ENCODE peak calls at places on chromosomes 5 and 9, in nine cellular contexts. P is HepG2, F is hepatocyte, U is SK-N-SH, K is colonic mucosa, M is kidney epithelial cell, S is fibroblast of mammary gland, X is spleen, N is uterus. A is an unnamed sample.

GRCh38 chr5:111685969-111686368 is 71.0 kb downstream of the NREP start:
- DNase-seq in P (peak), F (no peak), U (no peak), K (no peak), M (no peak), S (no peak), X (no peak), N (no peak), A (no peak)

GRCh38 chr9:126363847-126364671 is 37.4 kb downstream of the MVB12B start:
- DNase-seq in P (no peak), F (no peak), U (no peak), K (peak), M (no peak), S (no peak), X (no peak), N (no peak), A (no peak)

GRCh38 chr9:373759-374206 is 159.1 kb downstream of the DOCK8 start:
- DNase-seq in P (no peak), F (no peak), U (no peak), K (no peak), M (no peak), S (no peak), X (no peak), N (no peak), A (no peak)

GRCh38 chr5:62587737-62588136 is 9.1 kb downstream of the LRRC70 start:
- DNase-seq in P (peak), F (no peak), U (no peak), K (no peak), M (no peak), S (peak), X (no peak), N (no peak), A (peak)

GRCh38 chr5:141742866-141743651 is 61.0 kb upstream of the ARAP3 start:
- DNase-seq in P (no peak), F (peak), U (no peak), K (peak), M (no peak), S (peak), X (peak), N (no peak), A (peak)

GRCh38 chr9:38068616-38068865 is 486 bp downstream of the SHB start:
- DNase-seq in P (no peak), F (peak), U (peak), K (peak), M (no peak), S (no peak), X (no peak), N (peak), A (peak)

GRCh38 chr5:54135042-54135441 is 175.3 kb downstream of the ARL15 start:
- DNase-seq in P (no peak), F (no peak), U (no peak), K (no peak), M (no peak), S (peak), X (no peak), N (no peak), A (peak)

GRCh38 chr9:89952401-89952800 is 347.6 kb downstream of the GADD45G start:
- DNase-seq in P (no peak), F (no peak), U (no peak), K (no peak), M (no peak), S (peak), X (no peak), N (no peak), A (peak)

GRCh38 chr9:86282979-86283535 is 719 bp upstream of the ISCA1 start:
- DNase-seq in P (no peak), F (peak), U (no peak), K (no peak), M (peak), S (peak), X (peak), N (no peak), A (peak)

GRCh38 chr5:777756-778161 is 6.8 kb downstream of the ZDHHC11B start:
- DNase-seq in P (no peak), F (peak), U (peak), K (no peak), M (no peak), S (no peak), X (peak), N (peak), A (no peak)

GRCh38 chr9:135272608-135273007 is 185.1 kb downstream of the OLFM1 start:
- DNase-seq in P (no peak), F (no peak), U (no peak), K (no peak), M (no peak), S (no peak), X (no peak), N (no peak), A (no peak)

GRCh38 chr5:78806544-78806943 is 158.0 kb upstream of the LHFPL2 start:
- DNase-seq in P (no peak), F (no peak), U (no peak), K (no peak), M (no peak), S (peak), X (no peak), N (no peak), A (peak)

GRCh38 chr9:3906437-3907213 is 380.8 kb upstream of the RFX3 start:
- DNase-seq in P (no peak), F (peak), U (peak), K (no peak), M (peak), S (peak), X (no peak), N (no peak), A (peak)

GRCh38 chr5:76528547-76529334 is 94.5 kb downstream of the F2RL2 start:
- DNase-seq in P (no peak), F (no peak), U (no peak), K (no peak), M (no peak), S (no peak), X (no peak), N (no peak), A (no peak)

GRCh38 chr5:170861855-170862766 is at the start of gene RANBP17:
- DNase-seq in P (no peak), F (peak), U (peak), K (peak), M (no peak), S (peak), X (peak), N (no peak), A (peak)

GRCh38 chr5:151283120-151283825 is 20.3 kb downstream of the SLC36A3 start:
- DNase-seq in P (no peak), F (no peak), U (no peak), K (no peak), M (no peak), S (no peak), X (no peak), N (no peak), A (no peak)

GRCh38 chr5:142915840-142916424 is 145.8 kb downstream of the ARHGAP26 start:
- DNase-seq in P (peak), F (peak), U (peak), K (peak), M (no peak), S (peak), X (no peak), N (no peak), A (no peak)

GRCh38 chr5:53406630-53407316 is 73.7 kb upstream of the FST start:
- DNase-seq in P (peak), F (no peak), U (no peak), K (no peak), M (peak), S (peak), X (no peak), N (no peak), A (peak)

GRCh38 chr5:107542831-107543231 is 127.9 kb downstream of the EFNA5 start:
- DNase-seq in P (peak), F (peak), U (no peak), K (peak), M (peak), S (peak), X (no peak), N (peak), A (peak)

GRCh38 chr9:75812139-75812538 is 78.3 kb upstream of the PCSK5 start:
- DNase-seq in P (no peak), F (no peak), U (no peak), K (no peak), M (no peak), S (no peak), X (no peak), N (no peak), A (no peak)

GRCh38 chr9:101119206-101119819 is 90.8 kb downstream of the PLPPR1 start:
- DNase-seq in P (peak), F (peak), U (peak), K (peak), M (no peak), S (peak), X (no peak), N (no peak), A (peak)

GRCh38 chr9:126055386-126055785 is 271.2 kb upstream of the MVB12B start:
- DNase-seq in P (no peak), F (no peak), U (no peak), K (no peak), M (peak), S (peak), X (peak), N (no peak), A (peak)

GRCh38 chr5:59152701-59153245 is 569.9 kb downstream of the RAB3C start:
- DNase-seq in P (no peak), F (no peak), U (no peak), K (no peak), M (no peak), S (no peak), X (no peak), N (no peak), A (no peak)

GRCh38 chr9:121321039-121321503 is 49.0 kb downstream of the STOM start:
- DNase-seq in P (no peak), F (no peak), U (no peak), K (no peak), M (no peak), S (no peak), X (no peak), N (peak), A (no peak)

GRCh38 chr9:94639045-94639995 is at the start of gene FBP1:
- DNase-seq in P (no peak), F (peak), U (no peak), K (peak), M (no peak), S (no peak), X (peak), N (no peak), A (no peak)

GRCh38 chr9:94812343-94812742 is 85.8 kb downstream of the AOPEP start:
- DNase-seq in P (no peak), F (no peak), U (no peak), K (no peak), M (peak), S (peak), X (no peak), N (no peak), A (peak)

GRCh38 chr9:133849076-133849670 is 111.0 kb upstream of the SARDH start:
- DNase-seq in P (no peak), F (no peak), U (no peak), K (no peak), M (no peak), S (no peak), X (no peak), N (no peak), A (no peak)

GRCh38 chr9:93818795-93819472 is 136.2 kb downstream of the BARX1 start:
- DNase-seq in P (no peak), F (no peak), U (peak), K (no peak), M (no peak), S (no peak), X (no peak), N (no peak), A (no peak)

GRCh38 chr5:42035526-42035925 is 110.4 kb downstream of the FBXO4 start:
- DNase-seq in P (no peak), F (no peak), U (no peak), K (no peak), M (no peak), S (no peak), X (no peak), N (no peak), A (no peak)

GRCh38 chr9:88749420-88749819 is 214.4 kb downstream of the NXNL2 start:
- DNase-seq in P (no peak), F (peak), U (no peak), K (no peak), M (no peak), S (peak), X (no peak), N (no peak), A (peak)

DNA sequence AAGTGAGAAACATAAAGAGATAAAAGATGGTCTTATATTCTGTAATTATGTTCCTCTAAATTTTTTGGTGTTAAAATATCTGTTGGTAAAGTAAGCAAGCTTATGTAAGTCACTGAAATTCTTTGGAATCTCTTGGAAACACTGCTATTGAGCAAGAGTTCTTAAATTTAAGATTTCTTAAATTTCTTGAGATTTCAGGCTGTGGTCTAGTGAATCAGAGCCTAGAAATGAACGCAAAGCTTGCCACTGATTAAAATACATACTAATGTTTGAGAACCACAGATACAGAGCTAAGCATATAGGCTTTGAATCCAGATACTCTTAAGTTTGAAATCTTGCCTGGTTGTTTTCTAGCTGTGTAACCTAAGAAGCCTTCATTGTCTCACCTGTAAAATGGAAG is 133.4 kb downstream of the TRPM3 start:
- DNase-seq in P (no peak), F (no peak), U (no peak), K (no peak), M (no peak), S (peak), X (no peak), N (no peak), A (peak)
- H3K4me3 ChIP-seq in P (no peak), F (no peak), U (no peak), K (no peak), M (no peak), S (no peak), X (no peak), N (no peak), A (no peak)

DNA sequence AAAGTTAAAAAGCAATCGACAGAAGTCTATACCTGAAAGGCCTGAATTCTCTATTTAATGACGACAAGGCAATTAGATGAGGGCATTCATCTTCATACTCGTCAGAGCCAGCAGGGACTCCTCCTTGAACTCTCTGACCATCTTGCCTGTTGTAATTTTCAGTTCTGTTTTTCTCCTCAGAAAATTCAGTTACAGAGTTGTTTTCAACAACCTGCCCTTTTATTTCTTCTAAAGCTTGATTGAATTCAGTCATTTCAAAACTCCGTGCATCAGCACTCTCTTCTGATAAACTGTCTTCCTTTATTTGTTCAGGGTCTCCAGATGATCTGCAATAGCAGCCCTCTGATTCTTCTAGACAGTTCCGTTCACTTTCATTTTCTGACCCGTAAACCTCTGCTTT is 15.6 kb downstream of the RIOK2 start:
- DNase-seq in P (no peak), F (no peak), U (no peak), K (no peak), M (no peak), S (no peak), X (no peak), N (no peak), A (no peak)
- H3K4me3 ChIP-seq in P (no peak), F (no peak), U (no peak), K (no peak), M (no peak), S (no peak), X (no peak), N (no peak), A (no peak)

DNA sequence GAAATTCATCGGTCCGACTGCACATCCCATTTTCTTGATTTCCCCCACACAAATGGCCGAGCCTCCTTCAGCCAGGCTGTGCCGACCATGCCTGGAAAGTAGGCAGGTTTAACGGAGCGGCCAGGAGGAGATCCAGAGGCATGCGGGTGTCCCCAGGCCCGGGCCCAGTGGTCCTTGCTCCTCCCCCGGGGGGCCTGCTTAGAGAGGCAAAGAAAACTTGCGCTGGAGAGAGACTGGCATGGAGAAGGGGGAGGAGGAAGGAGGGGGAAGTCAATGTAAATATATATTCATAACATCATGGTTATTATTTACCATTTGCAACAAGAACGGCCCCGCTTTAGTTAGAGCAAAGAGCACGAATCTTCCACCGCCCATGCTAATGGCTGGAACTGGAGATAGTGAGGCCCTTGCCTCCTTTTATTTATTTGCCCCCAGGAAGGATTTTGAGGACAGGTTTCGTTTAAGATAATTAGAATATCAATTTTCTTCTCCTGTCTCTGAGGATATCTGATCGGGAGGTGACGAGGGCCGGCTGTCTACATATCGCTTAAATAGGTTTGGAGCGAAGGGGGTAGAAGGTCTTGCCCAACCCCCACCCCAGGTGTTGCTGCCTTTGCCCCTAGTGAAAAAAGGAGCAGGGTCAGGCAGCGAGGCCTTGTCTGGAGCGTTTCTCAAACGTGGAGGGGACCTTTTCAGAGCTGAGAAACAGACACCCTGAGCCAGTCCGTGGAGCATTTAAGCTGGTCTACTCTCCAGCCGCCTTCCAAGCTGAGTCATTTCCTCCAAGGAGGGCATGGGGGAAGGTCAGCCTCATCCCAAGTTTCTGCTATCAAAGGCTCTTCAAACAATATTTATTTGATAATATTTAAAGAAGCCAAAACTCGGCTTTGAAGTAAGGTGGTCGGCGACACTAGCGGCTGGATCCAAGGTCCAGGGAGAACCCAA is 2.5 kb downstream of the BARHL1 start:
- DNase-seq in P (no peak), F (no peak), U (no peak), K (no peak), M (no peak), S (peak), X (no peak), N (no peak), A (peak)
- H3K4me3 ChIP-seq in P (no peak), F (no peak), U (no peak), K (no peak), M (no peak), S (no peak), X (no peak), N (no peak), A (no peak)

GRCh38 chr5:34998058-34998789 is 49.5 kb downstream of the AGXT2 start:
- DNase-seq in P (no peak), F (no peak), U (no peak), K (no peak), M (no peak), S (peak), X (no peak), N (no peak), A (peak)
- H3K4me3 ChIP-seq in P (no peak), F (no peak), U (no peak), K (no peak), M (no peak), S (no peak), X (no peak), N (no peak), A (no peak)

GRCh38 chr9:97237311-97237786 is 70.1 kb upstream of the CCDC180 start:
- DNase-seq in P (peak), F (peak), U (no peak), K (no peak), M (no peak), S (no peak), X (no peak), N (no peak), A (no peak)
- H3K4me3 ChIP-seq in P (peak), F (peak), U (peak), K (peak), M (peak), S (peak), X (peak), N (no peak), A (no peak)

GRCh38 chr9:110521211-110521610 is 58.3 kb downstream of the SVEP1 start:
- DNase-seq in P (no peak), F (no peak), U (no peak), K (no peak), M (no peak), S (no peak), X (no peak), N (no peak), A (no peak)

GRCh38 chr9:110531776-110532175 is 47.8 kb downstream of the SVEP1 start:
- DNase-seq in P (no peak), F (no peak), U (no peak), K (no peak), M (no peak), S (peak), X (no peak), N (no peak), A (peak)

GRCh38 chr9:110528645-110529044 is 50.9 kb downstream of the SVEP1 start:
- DNase-seq in P (no peak), F (no peak), U (no peak), K (no peak), M (no peak), S (no peak), X (no peak), N (no peak), A (no peak)

DNA sequence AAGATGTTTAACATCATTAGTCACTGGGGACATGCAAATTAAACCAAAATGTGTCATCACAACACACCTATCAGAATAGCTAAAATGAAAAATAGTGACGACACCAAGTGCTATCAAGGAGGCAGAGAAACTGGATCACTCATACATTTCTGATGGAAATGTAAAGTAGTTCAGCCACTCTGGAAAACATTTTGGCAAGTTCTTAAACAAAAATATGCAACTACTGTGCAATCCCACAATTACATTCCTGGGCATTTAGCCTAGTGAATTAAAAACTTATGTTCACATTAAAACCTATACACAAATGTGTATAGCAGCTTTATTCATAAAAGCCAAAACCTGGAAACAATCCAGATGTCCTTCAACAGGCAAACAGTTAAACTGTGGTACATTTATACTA is 53.1 kb downstream of the SVEP1 start:
- DNase-seq in P (no peak), F (no peak), U (no peak), K (no peak), M (no peak), S (peak), X (no peak), N (no peak), A (peak)
- H3K4me3 ChIP-seq in P (no peak), F (no peak), U (no peak), K (no peak), M (no peak), S (no peak), X (no peak), N (no peak), A (no peak)

DNA sequence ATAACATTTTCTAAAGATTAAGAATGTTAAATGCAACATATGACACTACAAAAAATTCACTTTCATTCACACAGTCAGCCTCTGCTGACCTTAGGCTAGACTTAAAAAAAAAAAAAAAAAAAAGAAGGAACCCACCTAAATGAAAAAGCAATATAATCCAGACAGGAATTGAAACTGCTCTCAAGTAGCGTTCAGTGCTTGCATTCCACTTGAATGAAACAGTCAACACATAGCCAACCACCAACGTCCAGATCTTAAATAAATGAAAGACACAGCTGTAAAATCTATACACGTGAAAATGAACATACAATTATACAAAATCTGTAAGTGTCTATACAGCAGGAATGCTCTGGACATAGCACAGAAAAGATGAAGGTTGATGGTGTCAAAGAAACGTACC is 11.4 kb downstream of the TMEM245 start:
- DNase-seq in P (no peak), F (no peak), U (no peak), K (no peak), M (no peak), S (peak), X (no peak), N (no peak), A (peak)
- H3K4me3 ChIP-seq in P (no peak), F (no peak), U (no peak), K (no peak), M (no peak), S (no peak), X (no peak), N (no peak), A (no peak)

GRCh38 chr9:112890106-112891081 is at the start of gene SLC46A2:
- DNase-seq in P (no peak), F (peak), U (peak), K (no peak), M (no peak), S (no peak), X (peak), N (no peak), A (no peak)
- H3K4me3 ChIP-seq in P (peak), F (peak), U (peak), K (peak), M (peak), S (peak), X (peak), N (peak), A (peak)

GRCh38 chr5:138340008-138340407 is 1.9 kb downstream of the FAM53C start:
- DNase-seq in P (no peak), F (no peak), U (no peak), K (no peak), M (no peak), S (no peak), X (no peak), N (no peak), A (no peak)
- H3K4me3 ChIP-seq in P (no peak), F (peak), U (no peak), K (no peak), M (no peak), S (no peak), X (no peak), N (no peak), A (peak)